ENCODE peak calls at places on chromosomes 5 and 9, in eight cellular contexts. One of them, this sample, is unnamed.

GRCh38 chr9:37508135-37508833 is 22.5 kb downstream of the POLR1E start:
- DNase-seq in effector CD8-positive, alpha-beta T cell: no peak
- DNase-seq in hypothalamus: no peak
- DNase-seq in NCI-H460: no peak
- DNase-seq in PC-3: no peak
- DNase-seq in activated T-cell treated with anti-CD3 and anti-CD28 coated beads, Interleukin-2, amount 50 U/mL, for 72 hours: no peak
- DNase-seq in stimulated activated CD4-positive, alpha-beta T cell treated with anti-CD3 and anti-CD28 coated beads, Interleukin-15, amount 100 ng/mL, for 1 hour: no peak
- DNase-seq in Calu3: no peak
- DNase-seq in this sample: no peak

GRCh38 chr5:171306141-171306540 is 2.9 kb upstream of the TLX3 start:
- DNase-seq in effector CD8-positive, alpha-beta T cell: no peak
- DNase-seq in hypothalamus: no peak
- DNase-seq in NCI-H460: no peak
- DNase-seq in PC-3: no peak
- DNase-seq in activated T-cell treated with anti-CD3 and anti-CD28 coated beads, Interleukin-2, amount 50 U/mL, for 72 hours: no peak
- DNase-seq in stimulated activated CD4-positive, alpha-beta T cell treated with anti-CD3 and anti-CD28 coated beads, Interleukin-15, amount 100 ng/mL, for 1 hour: no peak
- DNase-seq in Calu3: no peak
- DNase-seq in this sample: no peak

GRCh38 chr5:140011297-140011802 is 31.7 kb downstream of the NRG2 start:
- DNase-seq in effector CD8-positive, alpha-beta T cell: no peak
- DNase-seq in hypothalamus: no peak
- DNase-seq in NCI-H460: no peak
- DNase-seq in PC-3: peak
- DNase-seq in activated T-cell treated with anti-CD3 and anti-CD28 coated beads, Interleukin-2, amount 50 U/mL, for 72 hours: no peak
- DNase-seq in stimulated activated CD4-positive, alpha-beta T cell treated with anti-CD3 and anti-CD28 coated beads, Interleukin-15, amount 100 ng/mL, for 1 hour: no peak
- DNase-seq in Calu3: peak
- DNase-seq in this sample: peak

GRCh38 chr9:94905606-94906005 is 179.1 kb downstream of the AOPEP start:
- DNase-seq in effector CD8-positive, alpha-beta T cell: no peak
- DNase-seq in hypothalamus: no peak
- DNase-seq in NCI-H460: no peak
- DNase-seq in PC-3: no peak
- DNase-seq in activated T-cell treated with anti-CD3 and anti-CD28 coated beads, Interleukin-2, amount 50 U/mL, for 72 hours: no peak
- DNase-seq in stimulated activated CD4-positive, alpha-beta T cell treated with anti-CD3 and anti-CD28 coated beads, Interleukin-15, amount 100 ng/mL, for 1 hour: no peak
- DNase-seq in Calu3: no peak
- DNase-seq in this sample: no peak

GRCh38 chr9:121870271-121870670 is 218.8 kb downstream of the DAB2IP start:
- DNase-seq in effector CD8-positive, alpha-beta T cell: no peak
- DNase-seq in hypothalamus: no peak
- DNase-seq in NCI-H460: no peak
- DNase-seq in PC-3: no peak
- DNase-seq in activated T-cell treated with anti-CD3 and anti-CD28 coated beads, Interleukin-2, amount 50 U/mL, for 72 hours: no peak
- DNase-seq in stimulated activated CD4-positive, alpha-beta T cell treated with anti-CD3 and anti-CD28 coated beads, Interleukin-15, amount 100 ng/mL, for 1 hour: no peak
- DNase-seq in Calu3: no peak
- DNase-seq in this sample: no peak

GRCh38 chr9:18721267-18722079 is 247.5 kb downstream of the ADAMTSL1 start:
- DNase-seq in effector CD8-positive, alpha-beta T cell: no peak
- DNase-seq in hypothalamus: no peak
- DNase-seq in NCI-H460: no peak
- DNase-seq in PC-3: no peak
- DNase-seq in activated T-cell treated with anti-CD3 and anti-CD28 coated beads, Interleukin-2, amount 50 U/mL, for 72 hours: no peak
- DNase-seq in stimulated activated CD4-positive, alpha-beta T cell treated with anti-CD3 and anti-CD28 coated beads, Interleukin-15, amount 100 ng/mL, for 1 hour: no peak
- DNase-seq in Calu3: no peak
- DNase-seq in this sample: no peak

GRCh38 chr5:159240301-159240870 is 22.7 kb upstream of the UBLCP1 start:
- DNase-seq in effector CD8-positive, alpha-beta T cell: no peak
- DNase-seq in hypothalamus: no peak
- DNase-seq in NCI-H460: peak
- DNase-seq in PC-3: peak
- DNase-seq in activated T-cell treated with anti-CD3 and anti-CD28 coated beads, Interleukin-2, amount 50 U/mL, for 72 hours: peak
- DNase-seq in stimulated activated CD4-positive, alpha-beta T cell treated with anti-CD3 and anti-CD28 coated beads, Interleukin-15, amount 100 ng/mL, for 1 hour: no peak
- DNase-seq in Calu3: no peak
- DNase-seq in this sample: peak

GRCh38 chr5:16489322-16489791 is 23.8 kb upstream of the ZNF622 start:
- DNase-seq in effector CD8-positive, alpha-beta T cell: no peak
- DNase-seq in hypothalamus: no peak
- DNase-seq in NCI-H460: peak
- DNase-seq in PC-3: peak
- DNase-seq in activated T-cell treated with anti-CD3 and anti-CD28 coated beads, Interleukin-2, amount 50 U/mL, for 72 hours: no peak
- DNase-seq in stimulated activated CD4-positive, alpha-beta T cell treated with anti-CD3 and anti-CD28 coated beads, Interleukin-15, amount 100 ng/mL, for 1 hour: no peak
- DNase-seq in Calu3: peak
- DNase-seq in this sample: no peak

GRCh38 chr9:133731876-133732321 is 6.3 kb downstream of the SARDH start:
- DNase-seq in effector CD8-positive, alpha-beta T cell: no peak
- DNase-seq in hypothalamus: no peak
- DNase-seq in NCI-H460: peak
- DNase-seq in PC-3: peak
- DNase-seq in activated T-cell treated with anti-CD3 and anti-CD28 coated beads, Interleukin-2, amount 50 U/mL, for 72 hours: no peak
- DNase-seq in stimulated activated CD4-positive, alpha-beta T cell treated with anti-CD3 and anti-CD28 coated beads, Interleukin-15, amount 100 ng/mL, for 1 hour: no peak
- DNase-seq in Calu3: no peak
- DNase-seq in this sample: peak

GRCh38 chr9:88011005-88011766 is 36.9 kb upstream of the CDK20 start:
- DNase-seq in effector CD8-positive, alpha-beta T cell: no peak
- DNase-seq in hypothalamus: no peak
- DNase-seq in NCI-H460: no peak
- DNase-seq in PC-3: peak
- DNase-seq in activated T-cell treated with anti-CD3 and anti-CD28 coated beads, Interleukin-2, amount 50 U/mL, for 72 hours: no peak
- DNase-seq in stimulated activated CD4-positive, alpha-beta T cell treated with anti-CD3 and anti-CD28 coated beads, Interleukin-15, amount 100 ng/mL, for 1 hour: no peak
- DNase-seq in Calu3: no peak
- DNase-seq in this sample: no peak

GRCh38 chr5:107673368-107674136 is 2.8 kb upstream of the EFNA5 start:
- DNase-seq in effector CD8-positive, alpha-beta T cell: peak
- DNase-seq in hypothalamus: peak
- DNase-seq in NCI-H460: peak
- DNase-seq in PC-3: peak
- DNase-seq in activated T-cell treated with anti-CD3 and anti-CD28 coated beads, Interleukin-2, amount 50 U/mL, for 72 hours: peak
- DNase-seq in stimulated activated CD4-positive, alpha-beta T cell treated with anti-CD3 and anti-CD28 coated beads, Interleukin-15, amount 100 ng/mL, for 1 hour: no peak
- DNase-seq in Calu3: peak
- DNase-seq in this sample: peak

GRCh38 chr5:540215-541147 is 16.2 kb upstream of the SLC9A3 start:
- DNase-seq in effector CD8-positive, alpha-beta T cell: no peak
- DNase-seq in hypothalamus: no peak
- DNase-seq in NCI-H460: no peak
- DNase-seq in PC-3: no peak
- DNase-seq in activated T-cell treated with anti-CD3 and anti-CD28 coated beads, Interleukin-2, amount 50 U/mL, for 72 hours: no peak
- DNase-seq in stimulated activated CD4-positive, alpha-beta T cell treated with anti-CD3 and anti-CD28 coated beads, Interleukin-15, amount 100 ng/mL, for 1 hour: no peak
- DNase-seq in Calu3: no peak
- DNase-seq in this sample: no peak

GRCh38 chr5:160726721-160727120 is 125.3 kb downstream of the ATP10B start:
- DNase-seq in effector CD8-positive, alpha-beta T cell: no peak
- DNase-seq in hypothalamus: no peak
- DNase-seq in NCI-H460: no peak
- DNase-seq in PC-3: no peak
- DNase-seq in activated T-cell treated with anti-CD3 and anti-CD28 coated beads, Interleukin-2, amount 50 U/mL, for 72 hours: no peak
- DNase-seq in stimulated activated CD4-positive, alpha-beta T cell treated with anti-CD3 and anti-CD28 coated beads, Interleukin-15, amount 100 ng/mL, for 1 hour: no peak
- DNase-seq in Calu3: no peak
- DNase-seq in this sample: no peak

GRCh38 chr5:149407331-149408251 is 28.5 kb upstream of the IL17B start:
- DNase-seq in effector CD8-positive, alpha-beta T cell: no peak
- DNase-seq in hypothalamus: no peak
- DNase-seq in NCI-H460: no peak
- DNase-seq in PC-3: no peak
- DNase-seq in activated T-cell treated with anti-CD3 and anti-CD28 coated beads, Interleukin-2, amount 50 U/mL, for 72 hours: no peak
- DNase-seq in stimulated activated CD4-positive, alpha-beta T cell treated with anti-CD3 and anti-CD28 coated beads, Interleukin-15, amount 100 ng/mL, for 1 hour: no peak
- DNase-seq in Calu3: no peak
- DNase-seq in this sample: no peak

GRCh38 chr9:130912932-130913598 is 16.5 kb upstream of the QRFP start:
- DNase-seq in effector CD8-positive, alpha-beta T cell: no peak
- DNase-seq in hypothalamus: no peak
- DNase-seq in NCI-H460: peak
- DNase-seq in PC-3: peak
- DNase-seq in activated T-cell treated with anti-CD3 and anti-CD28 coated beads, Interleukin-2, amount 50 U/mL, for 72 hours: no peak
- DNase-seq in stimulated activated CD4-positive, alpha-beta T cell treated with anti-CD3 and anti-CD28 coated beads, Interleukin-15, amount 100 ng/mL, for 1 hour: no peak
- DNase-seq in Calu3: no peak
- DNase-seq in this sample: peak

GRCh38 chr5:68534131-68534940 is 318.8 kb downstream of the PIK3R1 start:
- DNase-seq in effector CD8-positive, alpha-beta T cell: no peak
- DNase-seq in hypothalamus: peak
- DNase-seq in NCI-H460: no peak
- DNase-seq in PC-3: peak
- DNase-seq in activated T-cell treated with anti-CD3 and anti-CD28 coated beads, Interleukin-2, amount 50 U/mL, for 72 hours: no peak
- DNase-seq in stimulated activated CD4-positive, alpha-beta T cell treated with anti-CD3 and anti-CD28 coated beads, Interleukin-15, amount 100 ng/mL, for 1 hour: no peak
- DNase-seq in Calu3: peak
- DNase-seq in this sample: peak

GRCh38 chr5:139575313-139575646 is 14.1 kb downstream of the UBE2D2 start:
- DNase-seq in effector CD8-positive, alpha-beta T cell: no peak
- DNase-seq in hypothalamus: no peak
- DNase-seq in NCI-H460: no peak
- DNase-seq in PC-3: no peak
- DNase-seq in activated T-cell treated with anti-CD3 and anti-CD28 coated beads, Interleukin-2, amount 50 U/mL, for 72 hours: no peak
- DNase-seq in stimulated activated CD4-positive, alpha-beta T cell treated with anti-CD3 and anti-CD28 coated beads, Interleukin-15, amount 100 ng/mL, for 1 hour: no peak
- DNase-seq in Calu3: no peak
- DNase-seq in this sample: no peak

GRCh38 chr5:179120951-179121666 is 60.9 kb downstream of the ZNF354C start:
- DNase-seq in effector CD8-positive, alpha-beta T cell: no peak
- DNase-seq in hypothalamus: no peak
- DNase-seq in NCI-H460: no peak
- DNase-seq in PC-3: no peak
- DNase-seq in activated T-cell treated with anti-CD3 and anti-CD28 coated beads, Interleukin-2, amount 50 U/mL, for 72 hours: no peak
- DNase-seq in stimulated activated CD4-positive, alpha-beta T cell treated with anti-CD3 and anti-CD28 coated beads, Interleukin-15, amount 100 ng/mL, for 1 hour: no peak
- DNase-seq in Calu3: no peak
- DNase-seq in this sample: no peak

GRCh38 chr9:114180701-114181582 is 25.6 kb downstream of the COL27A1 start:
- DNase-seq in effector CD8-positive, alpha-beta T cell: no peak
- DNase-seq in hypothalamus: no peak
- DNase-seq in NCI-H460: no peak
- DNase-seq in PC-3: no peak
- DNase-seq in activated T-cell treated with anti-CD3 and anti-CD28 coated beads, Interleukin-2, amount 50 U/mL, for 72 hours: no peak
- DNase-seq in stimulated activated CD4-positive, alpha-beta T cell treated with anti-CD3 and anti-CD28 coated beads, Interleukin-15, amount 100 ng/mL, for 1 hour: no peak
- DNase-seq in Calu3: no peak
- DNase-seq in this sample: no peak

GRCh38 chr9:116491659-116492058 is 195.4 kb upstream of the TRIM32 start:
- DNase-seq in effector CD8-positive, alpha-beta T cell: no peak
- DNase-seq in hypothalamus: no peak
- DNase-seq in NCI-H460: no peak
- DNase-seq in PC-3: no peak
- DNase-seq in activated T-cell treated with anti-CD3 and anti-CD28 coated beads, Interleukin-2, amount 50 U/mL, for 72 hours: no peak
- DNase-seq in stimulated activated CD4-positive, alpha-beta T cell treated with anti-CD3 and anti-CD28 coated beads, Interleukin-15, amount 100 ng/mL, for 1 hour: no peak
- DNase-seq in Calu3: no peak
- DNase-seq in this sample: no peak

GRCh38 chr5:160961030-160961429 is 109.0 kb upstream of the ATP10B start:
- DNase-seq in effector CD8-positive, alpha-beta T cell: no peak
- DNase-seq in hypothalamus: no peak
- DNase-seq in NCI-H460: no peak
- DNase-seq in PC-3: no peak
- DNase-seq in activated T-cell treated with anti-CD3 and anti-CD28 coated beads, Interleukin-2, amount 50 U/mL, for 72 hours: no peak
- DNase-seq in stimulated activated CD4-positive, alpha-beta T cell treated with anti-CD3 and anti-CD28 coated beads, Interleukin-15, amount 100 ng/mL, for 1 hour: no peak
- DNase-seq in Calu3: no peak
- DNase-seq in this sample: no peak

GRCh38 chr5:134845335-134845851 is 375 bp upstream of the C5orf24 start:
- DNase-seq in effector CD8-positive, alpha-beta T cell: no peak
- DNase-seq in hypothalamus: no peak
- DNase-seq in NCI-H460: no peak
- DNase-seq in PC-3: no peak
- DNase-seq in activated T-cell treated with anti-CD3 and anti-CD28 coated beads, Interleukin-2, amount 50 U/mL, for 72 hours: no peak
- DNase-seq in stimulated activated CD4-positive, alpha-beta T cell treated with anti-CD3 and anti-CD28 coated beads, Interleukin-15, amount 100 ng/mL, for 1 hour: no peak
- DNase-seq in Calu3: no peak
- DNase-seq in this sample: peak

This sample was measured in brain microvascular endothelial cell.